ENCODE peak calls at places on chromosomes 12 and 14, in ten cellular contexts. O is left ventricle myocardium inferior, L is ACHN, N is tibial nerve, P is upper lobe of right lung, V is COR-L47, U is endothelial cell, F is RWPE2, Q is adrenal gland, Z is Right ventricle myocardium superior. T is an unnamed sample.
A peak's percentile ranks its signal among the peaks of the same experiment; 100 is the strongest.

GRCh38 chr12:57553343-57554202 is 3.7 kb downstream of the KIF5A start:
- DNase-seq in O (no peak), L (no peak), N (no peak), P (no peak), V (no peak), U (no peak), F (no peak), Q (no peak), Z (no peak), T (no peak)

GRCh38 chr12:104680070-104680469 is 223.3 kb downstream of the CHST11 start:
- DNase-seq in O (no peak), L (peak; percentile 31), N (no peak), P (no peak), V (peak; percentile 18), U (no peak), F (no peak), Q (no peak), Z (no peak), T (no peak)

GRCh38 chr14:68814376-68815287 is 21.8 kb upstream of the ZFP36L1 start:
- DNase-seq in O (no peak), L (peak; percentile 83), N (peak; percentile 50), P (no peak), V (no peak), U (peak; percentile 51), F (peak; percentile 54), Q (peak; percentile 56), Z (peak; percentile 68), T (no peak)

GRCh38 chr12:124461851-124462623 is 105.4 kb downstream of the NCOR2 start:
- DNase-seq in O (no peak), L (no peak), N (no peak), P (no peak), V (no peak), U (no peak), F (no peak), Q (no peak), Z (peak; percentile 37), T (no peak)

GRCh38 chr12:53952871-53953734 is 1.6 kb upstream of the HOXC12 start:
- DNase-seq in O (no peak), L (peak; percentile 54), N (no peak), P (no peak), V (no peak), U (no peak), F (peak; percentile 51), Q (no peak), Z (no peak), T (no peak)

GRCh38 chr12:2644678-2645405 is 149.9 kb upstream of the FKBP4 start:
- DNase-seq in O (no peak), L (no peak), N (no peak), P (peak; percentile 0), V (no peak), U (no peak), F (peak; percentile 15), Q (no peak), Z (no peak), T (no peak)

GRCh38 chr14:20247651-20248246 is 8.7 kb downstream of the OR11H4 start:
- DNase-seq in O (no peak), L (peak; percentile 39), N (no peak), P (no peak), V (no peak), U (no peak), F (no peak), Q (no peak), Z (no peak), T (no peak)

GRCh38 chr12:112768278-112768677 is 23.3 kb upstream of the RPH3A start:
- DNase-seq in O (no peak), L (no peak), N (no peak), P (no peak), V (no peak), U (no peak), F (no peak), Q (no peak), Z (no peak), T (no peak)

GRCh38 chr12:94954029-94954685 is 49.3 kb downstream of the NDUFA12 start:
- DNase-seq in O (no peak), L (peak; percentile 18), N (no peak), P (no peak), V (no peak), U (no peak), F (no peak), Q (peak; percentile 21), Z (no peak), T (no peak)

GRCh38 chr12:41250748-41251147 is 62.6 kb downstream of the PDZRN4 start:
- DNase-seq in O (no peak), L (no peak), N (peak; percentile 24), P (no peak), V (no peak), U (no peak), F (no peak), Q (peak; percentile 16), Z (no peak), T (no peak)

GRCh38 chr12:50055831-50056628 is 1.4 kb upstream of the ASIC1 start:
- DNase-seq in O (no peak), L (peak; percentile 70), N (peak; percentile 51), P (no peak), V (peak; percentile 31), U (peak; percentile 59), F (peak; percentile 55), Q (peak; percentile 40), Z (peak; percentile 62), T (no peak)

GRCh38 chr12:124482901-124483799 is 84.3 kb downstream of the NCOR2 start:
- DNase-seq in O (no peak), L (no peak), N (no peak), P (no peak), V (no peak), U (no peak), F (no peak), Q (no peak), Z (peak; percentile 46), T (no peak)

GRCh38 chr12:74071182-74071581 is 466.5 kb upstream of the ATXN7L3B start:
- DNase-seq in O (no peak), L (no peak), N (no peak), P (no peak), V (no peak), U (no peak), F (no peak), Q (no peak), Z (no peak), T (no peak)

GRCh38 chr14:61537567-61538463 is 157.5 kb upstream of the HIF1A start:
- DNase-seq in O (no peak), L (peak; percentile 48), N (no peak), P (no peak), V (peak; percentile 57), U (no peak), F (peak; percentile 98), Q (peak; percentile 55), Z (no peak), T (no peak)

GRCh38 chr12:104752883-104753282 is 205.2 kb downstream of the SLC41A2 start:
- DNase-seq in O (no peak), L (no peak), N (no peak), P (no peak), V (no peak), U (no peak), F (no peak), Q (no peak), Z (no peak), T (no peak)

GRCh38 chr12:124188561-124189405 is 106.1 kb upstream of the RFLNA start:
- DNase-seq in O (no peak), L (peak; percentile 68), N (no peak), P (no peak), V (peak; percentile 55), U (peak; percentile 22), F (peak; percentile 29), Q (no peak), Z (no peak), T (no peak)

GRCh38 chr12:42130670-42131402 is 13.8 kb downstream of the GXYLT1 start:
- DNase-seq in O (no peak), L (peak; percentile 41), N (no peak), P (no peak), V (no peak), U (no peak), F (no peak), Q (peak; percentile 53), Z (peak; percentile 46), T (no peak)

GRCh38 chr14:36662543-36663403 is 1.1 kb downstream of the PAX9 start:
- DNase-seq in O (no peak), L (no peak), N (no peak), P (no peak), V (peak; percentile 51), U (peak; percentile 44), F (peak; percentile 75), Q (no peak), Z (no peak), T (no peak)

GRCh38 chr12:109487181-109488050 is 10.0 kb downstream of the UBE3B start:
- DNase-seq in O (no peak), L (no peak), N (no peak), P (no peak), V (no peak), U (no peak), F (no peak), Q (no peak), Z (no peak), T (peak; percentile 40)

GRCh38 chr14:102138535-102138934 is 1.2 kb upstream of the WDR20 start:
- DNase-seq in O (no peak), L (no peak), N (no peak), P (no peak), V (no peak), U (no peak), F (no peak), Q (no peak), Z (no peak), T (no peak)

GRCh38 chr14:65933400-65934068 is 521.0 kb downstream of the FUT8 start:
- DNase-seq in O (peak; percentile 20), L (no peak), N (no peak), P (no peak), V (no peak), U (no peak), F (no peak), Q (no peak), Z (peak; percentile 57), T (no peak)

GRCh38 chr12:127241056-127241830 is 1025.7 kb upstream of the TMEM132C start:
- DNase-seq in O (no peak), L (no peak), N (peak; percentile 65), P (no peak), V (no peak), U (no peak), F (peak; percentile 85), Q (no peak), Z (no peak), T (no peak)

GRCh38 chr14:93430319-93430801 is 379 bp upstream of the UNC79 start:
- DNase-seq in O (no peak), L (peak; percentile 4), N (no peak), P (no peak), V (peak; percentile 88), U (peak; percentile 28), F (peak; percentile 52), Q (peak; percentile 19), Z (no peak), T (no peak)

GRCh38 chr12:48199784-48200198 is 3.3 kb downstream of the OR10AD1 start:
- DNase-seq in O (no peak), L (no peak), N (no peak), P (no peak), V (no peak), U (no peak), F (no peak), Q (peak; percentile 17), Z (no peak), T (no peak)

GRCh38 chr14:33499687-33500086 is 451.2 kb downstream of the EGLN3 start:
- DNase-seq in O (no peak), L (no peak), N (no peak), P (no peak), V (no peak), U (no peak), F (no peak), Q (no peak), Z (no peak), T (no peak)

GRCh38 chr12:52093346-52093745 is 13.8 kb downstream of the SMIM41 start:
- DNase-seq in O (no peak), L (no peak), N (no peak), P (peak; percentile 52), V (no peak), U (no peak), F (no peak), Q (no peak), Z (no peak), T (no peak)

GRCh38 chr12:40225337-40225983 is 663 bp downstream of the LRRK2 start:
- DNase-seq in O (no peak), L (peak; percentile 29), N (no peak), P (no peak), V (no peak), U (no peak), F (no peak), Q (peak; percentile 8), Z (no peak), T (no peak)

GRCh38 chr14:96512602-96513397 is 10.6 kb downstream of the PAPOLA start:
- DNase-seq in O (no peak), L (no peak), N (no peak), P (no peak), V (no peak), U (no peak), F (no peak), Q (no peak), Z (no peak), T (no peak)

T was measured in posterior vena cava.